ENCODE peak calls at places on chromosomes 5 and 9, in five cellular contexts. F is OCI-LY7, L is esophagus squamous epithelium, P is skeletal muscle cell, X is uterus. T is an unnamed sample.
A peak's percentile ranks its signal among the peaks of the same experiment; 100 is the strongest.

GRCh38 chr9:73869261-73869660 is 627.9 kb upstream of the RORB start:
- DNase-seq in F (peak; percentile 75), L (no peak), X (no peak), P (peak; percentile 25), T (no peak)

GRCh38 chr5:125412561-125413535 is 666.4 kb upstream of the ZNF608 start:
- DNase-seq in L (no peak), F (peak; percentile 37), P (peak; percentile 88), X (peak; percentile 62), T (peak; percentile 72)

GRCh38 chr9:121650220-121651013 is 1.0 kb upstream of the DAB2IP start:
- DNase-seq in X (peak; percentile 81), F (no peak), L (no peak), P (no peak), T (peak; percentile 54)

GRCh38 chr5:73640861-73641320 is 14.9 kb downstream of the ARHGEF28 start:
- DNase-seq in L (no peak), X (no peak), F (no peak), P (peak; percentile 41), T (no peak)

GRCh38 chr9:33375841-33376321 is 26.5 kb downstream of the AQP7 start:
- DNase-seq in L (no peak), X (peak; percentile 43), P (no peak), F (no peak), T (no peak)

GRCh38 chr9:86246752-86247161 is 12.7 kb downstream of the C9orf153 start:
- DNase-seq in P (no peak), X (no peak), F (no peak), L (no peak), T (no peak)

GRCh38 chr9:87898151-87898550 is 15.5 kb downstream of the SPATA31E1 start:
- DNase-seq in F (no peak), P (no peak), X (no peak), L (no peak), T (no peak)

GRCh38 chr5:66945389-66946349 is 250.9 kb downstream of the CD180 start:
- DNase-seq in X (no peak), L (no peak), P (no peak), F (no peak), T (no peak)

GRCh38 chr9:91720746-91721705 is 229.0 kb downstream of the ROR2 start:
- DNase-seq in F (peak; percentile 91), P (no peak), L (no peak), X (peak; percentile 52), T (peak; percentile 47)

GRCh38 chr9:4508907-4509589 is 18.8 kb downstream of the SLC1A1 start:
- DNase-seq in F (no peak), P (peak; percentile 66), X (no peak), L (no peak), T (no peak)

GRCh38 chr9:87076825-87077224 is 129.5 kb upstream of the GAS1 start:
- DNase-seq in X (no peak), F (no peak), P (no peak), L (no peak), T (no peak)

GRCh38 chr5:16546712-16547111 is 70.1 kb downstream of the RETREG1 start:
- DNase-seq in L (no peak), F (no peak), P (no peak), X (no peak), T (no peak)

GRCh38 chr9:122506964-122507363 is 3.6 kb upstream of the OR1J2 start:
- DNase-seq in X (no peak), P (no peak), L (no peak), F (no peak), T (no peak)

GRCh38 chr5:172169216-172169615 is 18.8 kb downstream of the STK10 start:
- DNase-seq in L (no peak), F (no peak), X (no peak), P (no peak), T (no peak)

GRCh38 chr9:84045481-84046097 is 65.0 kb downstream of the RMI1 start:
- DNase-seq in L (no peak), F (no peak), X (no peak), P (no peak), T (no peak)

GRCh38 chr5:177370488-177371119 is 12.9 kb downstream of the RGS14 start:
- DNase-seq in F (peak; percentile 87), X (peak; percentile 77), P (peak; percentile 51), L (no peak), T (peak; percentile 93)

GRCh38 chr9:132931178-132931735 is 13.2 kb downstream of the TSC1 start:
- DNase-seq in X (no peak), P (no peak), F (no peak), L (no peak), T (no peak)

GRCh38 chr9:125757834-125758233 is 10.7 kb downstream of the PBX3 start:
- DNase-seq in L (no peak), P (no peak), F (no peak), X (no peak), T (no peak)

GRCh38 chr9:125761685-125762084 is 14.5 kb downstream of the PBX3 start:
- DNase-seq in P (no peak), F (no peak), X (no peak), L (no peak), T (no peak)

GRCh38 chr9:125760537-125760936 is 13.4 kb downstream of the PBX3 start:
- DNase-seq in P (no peak), L (no peak), F (no peak), X (no peak), T (no peak)

GRCh38 chr9:125758986-125759811 is 12.0 kb downstream of the PBX3 start:
- DNase-seq in P (no peak), X (no peak), F (peak; percentile 12), L (no peak), T (no peak)

GRCh38 chr9:125759812-125760134 is 12.6 kb downstream of the PBX3 start:
- DNase-seq in L (no peak), F (no peak), P (no peak), X (no peak), T (no peak)
- H3K4me3 ChIP-seq in L (no peak overlapping the region), F (no peak overlapping the region), P (no peak overlapping the region), X (peak overlapping the region; percentile 2), T (no peak overlapping the region)

GRCh38 chr5:36239370-36240293 is 2.1 kb downstream of the NADK2 start:
- DNase-seq in L (no peak), P (no peak), X (no peak), F (peak; percentile 57), T (no peak)
- H3K4me3 ChIP-seq in L (peak overlapping the region; percentile 89), P (peak overlapping the region; percentile 84), X (peak overlapping the region; percentile 64), F (peak overlapping the region; percentile 84), T (no peak overlapping the region)

DNA sequence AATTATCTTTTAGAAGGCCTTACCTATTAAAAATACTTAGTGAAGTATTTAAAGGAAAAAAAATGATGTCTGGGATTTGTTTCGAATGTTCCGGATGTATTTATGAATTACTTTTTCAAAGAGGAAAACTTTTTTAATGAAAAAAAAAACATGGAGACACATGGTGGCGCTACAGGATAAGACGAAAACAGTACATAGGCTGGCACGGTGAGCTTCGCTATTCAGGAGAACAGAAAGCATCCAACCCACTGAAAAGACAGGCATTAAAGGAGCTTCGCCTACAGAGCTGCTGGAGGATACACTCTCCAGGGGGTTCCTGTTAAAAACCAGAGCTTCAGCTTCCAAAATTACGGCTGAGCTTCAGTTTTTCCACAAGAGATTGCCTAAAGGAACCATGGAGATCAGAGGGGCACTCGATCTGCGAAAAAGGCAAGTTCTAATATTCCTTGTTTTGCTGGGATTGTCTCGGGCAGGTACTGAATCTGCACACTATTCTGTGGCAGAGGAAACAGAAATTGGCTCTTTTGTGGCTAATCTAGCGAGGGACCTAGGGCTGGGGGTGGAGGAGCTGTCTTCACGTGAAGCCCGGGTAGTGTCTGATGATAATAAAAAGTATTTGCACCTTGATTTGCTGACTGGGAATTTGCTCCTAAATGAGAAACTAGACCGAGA is at the start of gene PCDHB14:
- DNase-seq in L (no peak), P (no peak), X (no peak), F (peak; percentile 34), T (peak; percentile 27)
- H3K4me3 ChIP-seq in L (no peak within 1 kb of the TSS), P (peak within 1 kb of the TSS; percentile 34), X (peak within 1 kb of the TSS; percentile 15), F (no peak within 1 kb of the TSS), T (no peak within 1 kb of the TSS)

GRCh38 chr9:136686794-136687711 is at the start of gene AGPAT2:
- DNase-seq in F (peak; percentile 72), L (peak; percentile 35), X (peak; percentile 59), P (no peak), T (no peak)

GRCh38 chr9:136687721-136688223 is 515 bp upstream of the AGPAT2 start:
- DNase-seq in P (no peak), F (no peak), L (no peak), X (no peak), T (no peak)

GRCh38 chr9:136689108-136689460 is 1.8 kb upstream of the AGPAT2 start:
- DNase-seq in X (no peak), L (no peak), F (no peak), P (no peak), T (no peak)

GRCh38 chr9:136690104-136690840 is 3.0 kb upstream of the AGPAT2 start:
- DNase-seq in F (no peak), X (no peak), L (no peak), P (no peak), T (no peak)

GRCh38 chr9:136688274-136689107 is 1.2 kb upstream of the AGPAT2 start:
- DNase-seq in F (no peak), X (no peak), P (no peak), L (no peak), T (no peak)
- H3K4me3 ChIP-seq in F (no peak overlapping the region), X (no peak overlapping the region), P (no peak overlapping the region), L (no peak overlapping the region), T (peak overlapping the region; percentile 36)

DNA sequence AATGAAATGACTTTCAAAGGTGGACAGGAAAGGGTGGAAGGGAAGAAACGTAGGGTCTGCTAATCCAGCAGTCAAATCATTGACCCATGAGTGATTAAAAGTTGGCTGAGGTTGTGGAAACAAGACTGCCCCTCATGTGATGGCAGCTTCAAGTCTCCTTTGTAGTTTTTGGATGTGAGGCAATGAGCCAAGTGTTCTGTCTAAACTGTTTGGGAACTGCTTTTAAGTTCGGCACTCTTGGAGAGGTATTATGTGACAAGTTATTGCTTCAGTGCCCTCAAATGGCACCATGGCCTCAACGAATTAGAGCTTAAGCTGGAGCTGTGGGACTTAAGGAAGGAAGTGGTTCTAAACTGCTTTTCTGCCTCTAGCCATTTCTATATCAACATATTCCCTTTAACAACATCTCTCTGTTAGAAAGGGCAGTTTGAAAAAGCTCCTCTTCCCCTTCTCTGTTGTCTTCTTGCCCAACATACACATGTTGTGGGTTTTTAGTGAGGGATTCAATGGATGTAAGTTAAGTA is 227.7 kb downstream of the RFK start:
- DNase-seq in L (no peak), P (no peak), F (no peak), X (no peak), T (no peak)
- H3K4me3 ChIP-seq in L (no peak overlapping the region), P (no peak overlapping the region), F (no peak overlapping the region), X (no peak overlapping the region), T (no peak overlapping the region)

T was measured in NT2/D1.